ENCODE peak calls at places on chromosome 15, in seven cellular contexts. One of them, this sample, is unnamed.

GRCh38 chr15:73480051-73480450 is 37.1 kb downstream of the REC114 start:
- DNase-seq in GM03348: no peak
- DNase-seq in effector memory CD8-positive, alpha-beta T cell: no peak
- DNase-seq in lower lobe of right lung: no peak
- DNase-seq in GM19239: no peak
- DNase-seq in heart left ventricle: no peak
- DNase-seq in NCI-H1436 treated with DMSO at 0.1 percent for 48 hours: no peak
- DNase-seq in this sample: no peak

GRCh38 chr15:45150997-45151396 is 21.2 kb downstream of the DUOX1 start:
- DNase-seq in NCI-H1436 treated with DMSO at 0.1 percent for 48 hours: no peak
- DNase-seq in GM19239: no peak
- DNase-seq in GM03348: no peak
- DNase-seq in heart left ventricle: no peak
- DNase-seq in effector memory CD8-positive, alpha-beta T cell: no peak
- DNase-seq in lower lobe of right lung: peak
- DNase-seq in this sample: no peak

GRCh38 chr15:76368135-76368588 is 31.6 kb downstream of the ISL2 start:
- DNase-seq in NCI-H1436 treated with DMSO at 0.1 percent for 48 hours: no peak
- DNase-seq in heart left ventricle: no peak
- DNase-seq in GM19239: no peak
- DNase-seq in lower lobe of right lung: no peak
- DNase-seq in effector memory CD8-positive, alpha-beta T cell: no peak
- DNase-seq in GM03348: no peak
- DNase-seq in this sample: no peak

GRCh38 chr15:45714501-45715488 is 80.0 kb downstream of the SQOR start:
- DNase-seq in effector memory CD8-positive, alpha-beta T cell: peak
- DNase-seq in heart left ventricle: peak
- DNase-seq in GM19239: no peak
- DNase-seq in GM03348: peak
- DNase-seq in NCI-H1436 treated with DMSO at 0.1 percent for 48 hours: no peak
- DNase-seq in lower lobe of right lung: peak
- DNase-seq in this sample: peak

GRCh38 chr15:43249699-43250203 is 17.0 kb downstream of the TGM5 start:
- DNase-seq in lower lobe of right lung: no peak
- DNase-seq in effector memory CD8-positive, alpha-beta T cell: no peak
- DNase-seq in GM03348: peak
- DNase-seq in GM19239: peak
- DNase-seq in heart left ventricle: no peak
- DNase-seq in NCI-H1436 treated with DMSO at 0.1 percent for 48 hours: no peak
- DNase-seq in this sample: no peak

GRCh38 chr15:48939686-48940085 is 24.0 kb downstream of the SHC4 start:
- DNase-seq in NCI-H1436 treated with DMSO at 0.1 percent for 48 hours: no peak
- DNase-seq in heart left ventricle: no peak
- DNase-seq in GM03348: peak
- DNase-seq in effector memory CD8-positive, alpha-beta T cell: no peak
- DNase-seq in GM19239: no peak
- DNase-seq in lower lobe of right lung: no peak
- DNase-seq in this sample: no peak

GRCh38 chr15:57557267-57557666 is 34.4 kb upstream of the MYZAP start:
- DNase-seq in NCI-H1436 treated with DMSO at 0.1 percent for 48 hours: no peak
- DNase-seq in lower lobe of right lung: no peak
- DNase-seq in GM19239: no peak
- DNase-seq in effector memory CD8-positive, alpha-beta T cell: no peak
- DNase-seq in GM03348: no peak
- DNase-seq in heart left ventricle: no peak
- DNase-seq in this sample: no peak

GRCh38 chr15:99452728-99453643 is 112.8 kb upstream of the MEF2A start:
- DNase-seq in GM03348: peak
- DNase-seq in GM19239: peak
- DNase-seq in heart left ventricle: peak
- DNase-seq in NCI-H1436 treated with DMSO at 0.1 percent for 48 hours: no peak
- DNase-seq in effector memory CD8-positive, alpha-beta T cell: no peak
- DNase-seq in lower lobe of right lung: peak
- DNase-seq in this sample: peak

GRCh38 chr15:63010920-63011693 is 31.4 kb upstream of the TPM1 start:
- DNase-seq in effector memory CD8-positive, alpha-beta T cell: no peak
- DNase-seq in heart left ventricle: no peak
- DNase-seq in GM19239: no peak
- DNase-seq in GM03348: no peak
- DNase-seq in lower lobe of right lung: no peak
- DNase-seq in NCI-H1436 treated with DMSO at 0.1 percent for 48 hours: no peak
- DNase-seq in this sample: no peak

GRCh38 chr15:27410986-27411385 is 440.0 kb downstream of the GABRG3 start:
- DNase-seq in effector memory CD8-positive, alpha-beta T cell: no peak
- DNase-seq in NCI-H1436 treated with DMSO at 0.1 percent for 48 hours: no peak
- DNase-seq in GM19239: no peak
- DNase-seq in GM03348: no peak
- DNase-seq in heart left ventricle: no peak
- DNase-seq in lower lobe of right lung: no peak
- DNase-seq in this sample: no peak

GRCh38 chr15:52695146-52695545 is 16.0 kb upstream of the ATOSA start:
- DNase-seq in effector memory CD8-positive, alpha-beta T cell: no peak
- DNase-seq in lower lobe of right lung: no peak
- DNase-seq in GM19239: no peak
- DNase-seq in heart left ventricle: no peak
- DNase-seq in GM03348: no peak
- DNase-seq in NCI-H1436 treated with DMSO at 0.1 percent for 48 hours: no peak
- DNase-seq in this sample: no peak

GRCh38 chr15:80455668-80456442 is 51.7 kb downstream of the ARNT2 start:
- DNase-seq in GM19239: peak
- DNase-seq in heart left ventricle: peak
- DNase-seq in effector memory CD8-positive, alpha-beta T cell: peak
- DNase-seq in NCI-H1436 treated with DMSO at 0.1 percent for 48 hours: no peak
- DNase-seq in GM03348: peak
- DNase-seq in lower lobe of right lung: no peak
- DNase-seq in this sample: peak

GRCh38 chr15:45242289-45242688 is 9.7 kb upstream of the SLC28A2 start:
- DNase-seq in lower lobe of right lung: no peak
- DNase-seq in GM03348: no peak
- DNase-seq in GM19239: no peak
- DNase-seq in effector memory CD8-positive, alpha-beta T cell: no peak
- DNase-seq in heart left ventricle: no peak
- DNase-seq in NCI-H1436 treated with DMSO at 0.1 percent for 48 hours: no peak
- DNase-seq in this sample: no peak

GRCh38 chr15:29233566-29233965 is 36.1 kb downstream of the NSMCE3 start:
- DNase-seq in effector memory CD8-positive, alpha-beta T cell: no peak
- DNase-seq in GM19239: no peak
- DNase-seq in NCI-H1436 treated with DMSO at 0.1 percent for 48 hours: no peak
- DNase-seq in lower lobe of right lung: no peak
- DNase-seq in heart left ventricle: no peak
- DNase-seq in GM03348: no peak
- DNase-seq in this sample: no peak

GRCh38 chr15:65008989-65009388 is 19.3 kb upstream of the SPG21 start:
- DNase-seq in GM19239: no peak
- DNase-seq in heart left ventricle: no peak
- DNase-seq in effector memory CD8-positive, alpha-beta T cell: no peak
- DNase-seq in NCI-H1436 treated with DMSO at 0.1 percent for 48 hours: no peak
- DNase-seq in lower lobe of right lung: no peak
- DNase-seq in GM03348: no peak
- DNase-seq in this sample: no peak

GRCh38 chr15:57463360-57463759 is 87.1 kb downstream of the CGNL1 start:
- DNase-seq in NCI-H1436 treated with DMSO at 0.1 percent for 48 hours: no peak
- DNase-seq in GM03348: no peak
- DNase-seq in effector memory CD8-positive, alpha-beta T cell: no peak
- DNase-seq in heart left ventricle: no peak
- DNase-seq in GM19239: no peak
- DNase-seq in lower lobe of right lung: no peak
- DNase-seq in this sample: no peak

GRCh38 chr15:58330836-58331561 is 100.8 kb upstream of the LIPC start:
- DNase-seq in effector memory CD8-positive, alpha-beta T cell: no peak
- DNase-seq in NCI-H1436 treated with DMSO at 0.1 percent for 48 hours: no peak
- DNase-seq in GM19239: no peak
- DNase-seq in GM03348: no peak
- DNase-seq in heart left ventricle: no peak
- DNase-seq in lower lobe of right lung: peak
- DNase-seq in this sample: no peak

GRCh38 chr15:54017911-54018310 is 39.7 kb downstream of the UNC13C start:
- DNase-seq in lower lobe of right lung: no peak
- DNase-seq in GM03348: no peak
- DNase-seq in GM19239: no peak
- DNase-seq in heart left ventricle: no peak
- DNase-seq in effector memory CD8-positive, alpha-beta T cell: no peak
- DNase-seq in NCI-H1436 treated with DMSO at 0.1 percent for 48 hours: no peak
- DNase-seq in this sample: no peak